ENCODE peak calls at places on chromosome 7, in seven cellular contexts. G is A549, Z is Caco-2, A is neural progenitor cell, W is AG09309, B is astrocyte of the spinal cord, M is gastrocnemius medialis. L is an unnamed sample.

GRCh38 chr7:99752354-99752753 is 17.4 kb upstream of the CYP3A7 start:
- DNase-seq in G (peak), Z (peak), A (no peak), W (no peak), B (no peak), M (no peak), L (no peak)

GRCh38 chr7:17038783-17039170 is 157.0 kb upstream of the AGR3 start:
- DNase-seq in G (no peak), Z (no peak), A (no peak), W (no peak), B (no peak), M (no peak), L (no peak)

GRCh38 chr7:39609084-39609461 is 14.3 kb upstream of the RALA start:
- DNase-seq in G (no peak), Z (no peak), A (no peak), W (no peak), B (peak), M (no peak), L (no peak)

GRCh38 chr7:130515315-130516047 is 23.6 kb downstream of the MEST start:
- DNase-seq in G (no peak), Z (no peak), A (peak), W (no peak), B (no peak), M (no peak), L (no peak)

GRCh38 chr7:28168393-28169158 is 12.0 kb downstream of the JAZF1 start:
- DNase-seq in G (no peak), Z (no peak), A (no peak), W (no peak), B (no peak), M (no peak), L (no peak)

GRCh38 chr7:29955799-29956476 is 33.7 kb downstream of the SCRN1 start:
- DNase-seq in G (no peak), Z (no peak), A (no peak), W (no peak), B (no peak), M (no peak), L (no peak)

GRCh38 chr7:46202379-46202778 is 281.3 kb upstream of the IGFBP3 start:
- DNase-seq in G (no peak), Z (no peak), A (no peak), W (no peak), B (no peak), M (no peak), L (no peak)

GRCh38 chr7:75531359-75531821 is 39.3 kb downstream of the SPDYE5 start:
- DNase-seq in G (no peak), Z (peak), A (peak), W (no peak), B (no peak), M (peak), L (no peak)

GRCh38 chr7:133230591-133231194 is 22.2 kb upstream of the EXOC4 start:
- DNase-seq in G (peak), Z (peak), A (peak), W (peak), B (peak), M (peak), L (no peak)

GRCh38 chr7:105519353-105519752 is 2.7 kb downstream of the PUS7 start:
- DNase-seq in G (no peak), Z (no peak), A (no peak), W (no peak), B (no peak), M (no peak), L (no peak)

GRCh38 chr7:5701085-5701914 is 80.2 kb downstream of the RNF216 start:
- DNase-seq in G (no peak), Z (no peak), A (no peak), W (no peak), B (no peak), M (no peak), L (no peak)

GRCh38 chr7:100435401-100436304 is 644 bp downstream of the PPP1R35 start:
- DNase-seq in G (peak), Z (peak), A (peak), W (no peak), B (peak), M (no peak), L (no peak)

GRCh38 chr7:35967366-35968139 is 166.7 kb downstream of the SEPTIN7 start:
- DNase-seq in G (no peak), Z (no peak), A (no peak), W (no peak), B (no peak), M (no peak), L (no peak)

GRCh38 chr7:157370761-157371160 is 34.0 kb downstream of the DNAJB6 start:
- DNase-seq in G (no peak), Z (no peak), A (no peak), W (no peak), B (no peak), M (no peak), L (no peak)

GRCh38 chr7:98135984-98136383 is 29.3 kb downstream of the LMTK2 start:
- DNase-seq in G (no peak), Z (no peak), A (no peak), W (no peak), B (no peak), M (no peak), L (no peak)

GRCh38 chr7:87424075-87424474 is 51.4 kb downstream of the ABCB4 start:
- DNase-seq in G (no peak), Z (no peak), A (no peak), W (no peak), B (no peak), M (no peak), L (no peak)

GRCh38 chr7:18474944-18475343 is 20.6 kb upstream of the HDAC9 start:
- DNase-seq in G (no peak), Z (no peak), A (no peak), W (no peak), B (no peak), M (no peak), L (no peak)

GRCh38 chr7:36905836-36906235 is 181.5 kb upstream of the AOAH start:
- DNase-seq in G (no peak), Z (no peak), A (no peak), W (no peak), B (no peak), M (no peak), L (no peak)

GRCh38 chr7:116501425-116502167 is 2.1 kb downstream of the CAV2 start:
- DNase-seq in G (peak), Z (no peak), A (no peak), W (no peak), B (no peak), M (no peak), L (no peak)

GRCh38 chr7:1674161-1675035 is 4.3 kb downstream of the ELFN1 start:
- DNase-seq in G (no peak), Z (no peak), A (no peak), W (no peak), B (no peak), M (peak), L (no peak)

GRCh38 chr7:155295511-155295910 is 2.2 kb upstream of the INSIG1 start:
- DNase-seq in G (no peak), Z (peak), A (no peak), W (no peak), B (no peak), M (no peak), L (no peak)

GRCh38 chr7:91541641-91542040 is 277.4 kb downstream of the FZD1 start:
- DNase-seq in G (no peak), Z (no peak), A (no peak), W (no peak), B (no peak), M (no peak), L (no peak)

GRCh38 chr7:2609001-2609411 is 22.8 kb upstream of the TTYH3 start:
- DNase-seq in G (peak), Z (peak), A (peak), W (no peak), B (peak), M (no peak), L (no peak)

GRCh38 chr7:51226042-51226755 is 90.4 kb downstream of the COBL start:
- DNase-seq in G (no peak), Z (no peak), A (no peak), W (no peak), B (no peak), M (no peak), L (no peak)

GRCh38 chr7:31811650-31812461 is 124.8 kb downstream of the PPP1R17 start:
- DNase-seq in G (no peak), Z (no peak), A (no peak), W (peak), B (peak), M (peak), L (no peak)

GRCh38 chr7:149719050-149719899 is 54.1 kb downstream of the ZNF467 start:
- DNase-seq in G (peak), Z (no peak), A (no peak), W (no peak), B (peak), M (no peak), L (no peak)

GRCh38 chr7:39672176-39672575 is 48.8 kb downstream of the RALA start:
- DNase-seq in G (no peak), Z (no peak), A (no peak), W (no peak), B (no peak), M (no peak), L (no peak)

GRCh38 chr7:2436341-2437104 is 33.1 kb downstream of the CHST12 start:
- DNase-seq in G (no peak), Z (no peak), A (no peak), W (no peak), B (no peak), M (no peak), L (no peak)

GRCh38 chr7:5528071-5528814 is 104.6 kb upstream of the TNRC18 start:
- DNase-seq in G (peak), Z (no peak), A (peak), W (no peak), B (peak), M (peak), L (no peak)

GRCh38 chr7:120732256-120732655 is 125.7 kb downstream of the TSPAN12 start:
- DNase-seq in G (no peak), Z (no peak), A (no peak), W (no peak), B (no peak), M (no peak), L (no peak)

GRCh38 chr7:120733835-120734234 is 124.1 kb downstream of the TSPAN12 start:
- DNase-seq in G (no peak), Z (no peak), A (no peak), W (no peak), B (no peak), M (no peak), L (no peak)

GRCh38 chr7:120735791-120736190 is 122.2 kb downstream of the TSPAN12 start:
- DNase-seq in G (no peak), Z (no peak), A (no peak), W (no peak), B (peak), M (no peak), L (no peak)

GRCh38 chr7:120731276-120731675 is 126.7 kb downstream of the TSPAN12 start:
- DNase-seq in G (no peak), Z (no peak), A (no peak), W (no peak), B (no peak), M (no peak), L (no peak)

DNA sequence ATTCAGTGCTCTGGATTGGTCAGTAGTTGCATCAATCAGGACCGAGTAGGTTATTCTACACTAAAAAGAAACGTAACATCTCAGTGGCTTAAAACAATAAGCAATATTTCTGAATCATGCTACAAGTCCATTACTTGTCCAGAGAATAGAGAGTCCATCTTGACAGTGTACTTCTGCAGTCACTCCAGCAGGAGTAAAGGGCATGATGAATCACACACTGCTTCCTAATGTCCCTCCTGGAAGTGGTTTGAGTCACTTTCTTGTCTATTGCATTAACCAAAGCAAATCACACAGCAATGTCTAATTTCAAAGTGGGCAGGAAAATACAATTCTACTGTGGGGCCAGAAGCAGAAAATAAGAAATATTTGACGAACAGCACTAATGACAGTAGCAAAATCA is 124.8 kb downstream of the TSPAN12 start:
- DNase-seq in G (peak), Z (no peak), A (no peak), W (no peak), B (peak), M (no peak), L (no peak)
- TF ChIP-seq CTCF in G (no peak), Z (no peak), A (no peak), W (no peak), B (no peak), M (no peak), L (no peak)

GRCh38 chr7:138449580-138449979 is 10.5 kb upstream of the TRIM24 start:
- DNase-seq in G (peak), Z (peak), A (peak), W (no peak), B (no peak), M (no peak), L (no peak)
- TF ChIP-seq CTCF in G (peak), Z (peak), A (peak), W (peak), B (peak), M (no peak), L (peak)

DNA sequence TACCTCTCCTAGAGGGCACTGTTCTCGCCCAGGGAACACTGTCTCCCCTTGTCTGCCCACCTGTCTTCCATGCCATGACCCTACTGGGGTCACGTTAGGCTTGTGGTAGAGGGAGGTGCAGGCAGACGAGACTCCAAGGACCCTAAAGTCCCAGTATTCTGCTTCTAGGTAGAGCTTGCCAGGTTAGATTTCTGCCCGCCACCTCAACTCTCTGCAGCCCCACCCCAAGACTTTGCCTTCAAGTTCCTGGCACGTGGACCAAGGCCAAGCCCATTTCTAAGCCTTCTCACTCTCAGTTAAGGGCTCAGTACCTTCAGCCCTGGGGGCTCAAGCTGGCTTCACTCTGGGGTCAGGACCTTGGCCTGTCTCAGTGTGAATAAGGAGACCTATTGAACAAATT is 16.1 kb downstream of the PRKAG2 start:
- DNase-seq in G (no peak), Z (no peak), A (no peak), W (no peak), B (no peak), M (no peak), L (no peak)
- TF ChIP-seq CTCF in G (no peak), Z (no peak), A (no peak), W (no peak), B (no peak), M (no peak), L (no peak)

DNA sequence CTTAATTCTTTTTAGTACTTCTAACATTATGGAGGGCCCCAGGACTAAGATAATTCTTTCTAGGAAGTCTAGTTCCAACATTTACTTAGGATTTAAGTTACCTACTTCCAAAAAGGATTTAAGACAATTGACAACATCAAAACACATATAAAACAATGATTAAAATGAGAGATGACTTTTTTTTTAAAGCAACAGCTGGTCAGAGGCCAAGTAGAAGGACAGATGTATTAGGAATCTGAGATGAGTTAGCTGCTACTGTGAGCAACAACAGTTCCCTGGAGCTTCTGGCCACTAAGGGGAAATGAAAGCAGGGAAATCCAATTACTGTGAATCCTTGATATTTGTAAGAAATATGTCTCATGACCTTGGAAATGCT is 222.3 kb downstream of the PHTF2 start:
- DNase-seq in G (no peak), Z (no peak), A (no peak), W (no peak), B (no peak), M (no peak), L (no peak)
- TF ChIP-seq CTCF in G (no peak), Z (no peak), A (no peak), W (no peak), B (no peak), M (no peak), L (no peak)

DNA sequence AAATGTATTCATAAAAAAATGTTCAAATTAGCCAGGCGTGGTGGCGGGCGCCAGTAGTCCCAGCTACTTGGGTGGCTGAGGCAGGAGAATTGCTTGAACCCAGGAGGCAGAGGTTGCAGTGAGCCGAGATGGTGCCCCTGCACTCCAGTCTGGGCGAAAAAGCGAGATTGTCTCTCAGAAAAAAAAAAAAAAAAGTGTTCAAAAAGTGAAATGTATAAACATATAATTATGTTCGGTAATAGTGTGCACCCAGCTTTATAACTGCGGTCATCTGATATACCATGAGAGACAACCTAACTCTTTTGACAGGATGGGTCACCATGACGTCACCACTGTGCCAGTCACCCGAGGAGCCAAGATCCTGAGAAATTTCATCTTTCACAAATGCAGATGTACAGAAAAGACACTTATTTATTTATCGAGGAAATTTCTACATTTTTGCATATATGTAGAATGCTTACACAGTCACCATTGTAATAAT is 594 bp upstream of the RP9 start:
- DNase-seq in G (peak), Z (no peak), A (no peak), W (no peak), B (no peak), M (no peak), L (no peak)
- TF ChIP-seq CTCF in G (no peak), Z (no peak), A (no peak), W (no peak), B (no peak), M (no peak), L (no peak)

GRCh38 chr7:109956916-109957315 is 1134.0 kb upstream of the LRRN3 start:
- DNase-seq in G (no peak), Z (no peak), A (peak), W (no peak), B (no peak), M (no peak), L (no peak)
- TF ChIP-seq CTCF in G (no peak), Z (no peak), A (no peak), W (no peak), B (no peak), M (no peak), L (no peak)